ENCODE peak calls at places on chromosomes 5 and 9, in nine cellular contexts. S, U, X, P, Z, D, H, T and L are unnamed samples. For H3K4me1, the result is how much of the 10 kb centered on the place peaks cover.

GRCh38 chr5:39519566-39520231 is 94.9 kb upstream of the DAB2 start:
- DNase-seq in S (no peak), U (no peak), X (no peak), P (no peak), Z (no peak), D (no peak), H (peak), T (no peak), L (no peak)

GRCh38 chr5:13505326-13505725 is 439.2 kb downstream of the DNAH5 start:
- DNase-seq in S (no peak), U (no peak), X (no peak), P (no peak), Z (no peak), D (no peak), H (no peak), T (no peak), L (no peak)

GRCh38 chr9:81871695-81872094 is 56.5 kb upstream of the SPATA31D4 start:
- DNase-seq in S (no peak), U (no peak), X (no peak), P (no peak), Z (no peak), D (no peak), H (peak), T (no peak), L (no peak)

GRCh38 chr9:3441197-3441816 is 84.5 kb downstream of the RFX3 start:
- DNase-seq in S (no peak), U (peak), X (peak), P (no peak), Z (no peak), D (peak), H (peak), T (peak), L (no peak)

GRCh38 chr5:62192958-62193357 is 113.0 kb upstream of the KIF2A start:
- DNase-seq in S (no peak), U (no peak), X (no peak), P (no peak), Z (no peak), D (no peak), H (no peak), T (no peak), L (no peak)

GRCh38 chr9:100601216-100601615 is 23.3 kb downstream of the CAVIN4 start:
- DNase-seq in S (peak), U (peak), X (peak), P (no peak), Z (no peak), D (peak), H (peak), T (peak), L (no peak)

GRCh38 chr5:67992919-67993318 is 222.6 kb upstream of the PIK3R1 start:
- DNase-seq in S (no peak), U (no peak), X (no peak), P (no peak), Z (no peak), D (no peak), H (no peak), T (no peak), L (no peak)

GRCh38 chr9:72333758-72334157 is 31.2 kb downstream of the ZFAND5 start:
- DNase-seq in S (no peak), U (no peak), X (no peak), P (no peak), Z (no peak), D (no peak), H (peak), T (no peak), L (no peak)

GRCh38 chr9:131191857-131192256 is 66.5 kb downstream of the NUP214 start:
- DNase-seq in S (no peak), U (no peak), X (no peak), P (no peak), Z (no peak), D (no peak), H (no peak), T (no peak), L (no peak)

GRCh38 chr5:137792291-137792690 is 38.1 kb upstream of the HNRNPA0 start:
- DNase-seq in S (no peak), U (no peak), X (no peak), P (no peak), Z (no peak), D (no peak), H (peak), T (no peak), L (no peak)

GRCh38 chr5:113343343-113343742 is 91.4 kb downstream of the TSSK1B start:
- DNase-seq in S (no peak), U (no peak), X (no peak), P (no peak), Z (no peak), D (no peak), H (no peak), T (peak), L (no peak)

GRCh38 chr5:41094871-41095270 is 23.7 kb upstream of the MROH2B start:
- DNase-seq in S (no peak), U (no peak), X (no peak), P (no peak), Z (no peak), D (no peak), H (peak), T (no peak), L (no peak)

GRCh38 chr9:33106827-33107621 is 30.6 kb upstream of the SMU1 start:
- DNase-seq in S (peak), U (no peak), X (no peak), P (peak), Z (no peak), D (peak), H (no peak), T (peak), L (peak)

GRCh38 chr9:111599092-111599947 is at the start of gene PTGR1:
- DNase-seq in S (peak), U (peak), X (peak), P (peak), Z (peak), D (peak), H (peak), T (peak), L (peak)

GRCh38 chr9:114006155-114006550 is 71.9 kb downstream of the AMBP start:
- DNase-seq in S (no peak), U (peak), X (no peak), P (peak), Z (no peak), D (no peak), H (no peak), T (peak), L (peak)

GRCh38 chr5:134592141-134592746 is 40.4 kb downstream of the SAR1B start:
- DNase-seq in S (no peak), U (no peak), X (no peak), P (no peak), Z (no peak), D (peak), H (no peak), T (no peak), L (no peak)

GRCh38 chr5:158164648-158165047 is 305.7 kb upstream of the CLINT1 start:
- DNase-seq in S (no peak), U (no peak), X (no peak), P (no peak), Z (no peak), D (no peak), H (no peak), T (no peak), L (no peak)

DNA sequence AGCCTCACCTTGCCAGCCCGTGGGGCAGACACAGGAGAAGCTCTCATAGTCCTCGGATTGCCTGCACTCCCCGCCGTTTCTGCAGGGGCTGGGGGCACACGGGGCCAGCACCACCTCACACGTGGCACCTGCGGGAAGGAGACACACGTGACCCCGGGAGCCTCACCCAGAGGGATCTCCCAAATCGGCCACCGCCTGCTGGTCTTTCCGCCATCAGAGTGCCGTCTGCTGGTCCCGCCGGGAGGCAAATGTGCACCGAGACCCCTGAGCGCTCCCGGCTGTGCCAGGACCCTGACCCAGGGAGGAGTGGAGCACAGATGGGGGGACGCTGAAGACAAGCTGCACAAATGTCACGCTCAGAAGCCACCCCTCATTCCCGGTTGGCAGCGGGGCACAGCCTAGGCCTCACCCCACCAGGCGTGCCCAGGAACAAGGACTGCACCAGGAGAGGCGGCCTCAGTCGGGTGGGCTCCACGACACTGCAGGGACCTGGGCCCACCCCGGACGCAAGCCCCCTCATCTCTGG is 28.4 kb upstream of the SEC16A start:
- DNase-seq in S (no peak), U (no peak), X (no peak), P (no peak), Z (no peak), D (no peak), H (no peak), T (no peak), L (no peak)
- H3K4me3 ChIP-seq in S (no peak), U (no peak), X (no peak), P (no peak), Z (no peak), D (no peak), H (no peak), T (no peak), L (no peak)

GRCh38 chr9:136826703-136827582 is 15.3 kb upstream of the AJM1 start:
- DNase-seq in S (peak), U (no peak), X (no peak), P (no peak), Z (no peak), D (no peak), H (no peak), T (no peak), L (no peak)
- TF ChIP-seq POLR2A in S (no peak), U (no peak), X (no peak), P (no peak), Z (no peak), D (no peak), H (no peak), T (no peak), L (no peak)

GRCh38 chr9:124285903-124286291 is 28.1 kb downstream of the NEK6 start:
- DNase-seq in S (peak), U (peak), X (peak), P (no peak), Z (peak), D (peak), H (peak), T (peak), L (peak)
- H3K4me1 ChIP-seq in S (under half), U (under half), X (half or more), P (under half), Z (under half), D (half or more), H (half or more), T (under half), L (under half)

DNA sequence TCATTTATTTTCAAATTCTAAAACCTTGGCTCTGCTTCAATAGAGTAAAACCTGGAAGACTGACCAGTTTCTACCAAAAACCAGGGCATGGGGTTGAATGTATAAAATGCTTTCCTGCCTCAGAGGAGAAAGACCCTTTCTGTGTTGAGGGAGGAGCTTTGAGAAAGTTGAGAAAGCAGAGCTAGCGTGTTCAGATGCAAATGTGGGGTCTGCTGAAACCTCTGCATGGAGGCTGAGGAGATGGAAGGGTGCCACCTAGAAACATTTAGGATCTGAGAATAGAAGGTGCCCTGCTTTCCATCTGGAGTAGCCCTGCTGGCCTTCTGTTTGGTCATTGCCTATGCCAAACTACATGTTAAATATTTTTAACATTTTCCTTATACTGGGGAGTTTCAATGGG is 81.5 kb downstream of the NREP start:
- DNase-seq in S (no peak), U (no peak), X (no peak), P (no peak), Z (no peak), D (no peak), H (no peak), T (no peak), L (no peak)
- H3K4me3 ChIP-seq in S (no peak), U (no peak), X (no peak), P (no peak), Z (no peak), D (no peak), H (no peak), T (no peak), L (no peak)

GRCh38 chr5:98209418-98209817 is 564.0 kb upstream of the RGMB start:
- DNase-seq in S (no peak), U (no peak), X (no peak), P (no peak), Z (no peak), D (no peak), H (no peak), T (no peak), L (no peak)

GRCh38 chr5:98217138-98217537 is 556.3 kb upstream of the RGMB start:
- DNase-seq in S (no peak), U (no peak), X (no peak), P (no peak), Z (no peak), D (no peak), H (no peak), T (no peak), L (no peak)

GRCh38 chr5:98218838-98219237 is 554.6 kb upstream of the RGMB start:
- DNase-seq in S (no peak), U (no peak), X (no peak), P (no peak), Z (no peak), D (no peak), H (no peak), T (no peak), L (no peak)

GRCh38 chr5:98214240-98215051 is 559.0 kb upstream of the RGMB start:
- DNase-seq in S (peak), U (peak), X (no peak), P (no peak), Z (no peak), D (no peak), H (no peak), T (no peak), L (no peak)
- TF ChIP-seq POLR2A in S (no peak), U (no peak), X (no peak), P (no peak), Z (no peak), D (no peak), H (no peak), T (no peak), L (no peak)